ENCODE peak calls at places on chromosomes 7 and 10, in eight cellular contexts. N is fibroblast of lung; E is esophagus squamous epithelium; M is heart right ventricle; U is adrenal gland; L is IMR-90; C is BJ; H is CD8-positive, alpha-beta memory T cell. Q is an unnamed sample.

GRCh38 chr7:151616443-151617213 is 96.9 kb upstream of the RHEB start:
- DNase-seq in N (no peak), E (no peak), M (no peak), U (no peak), L (no peak), C (no peak), H (no peak), Q (no peak)

GRCh38 chr7:158808126-158808525 is 21.2 kb downstream of the ESYT2 start:
- DNase-seq in N (no peak), E (no peak), M (no peak), U (no peak), L (no peak), C (no peak), H (no peak), Q (no peak)

GRCh38 chr10:33262871-33263270 is 71.6 kb downstream of the NRP1 start:
- DNase-seq in N (no peak), E (no peak), M (no peak), U (no peak), L (no peak), C (no peak), H (no peak), Q (no peak)

GRCh38 chr10:4656576-4657194 is 169.3 kb upstream of the AKR1E2 start:
- DNase-seq in N (peak), E (no peak), M (peak), U (peak), L (peak), C (no peak), H (peak), Q (no peak)

GRCh38 chr7:2478800-2479199 is 2.6 kb upstream of the GRIFIN start:
- DNase-seq in N (no peak), E (no peak), M (no peak), U (no peak), L (no peak), C (no peak), H (no peak), Q (no peak)

GRCh38 chr7:4108951-4109350 is 573.1 kb upstream of the FOXK1 start:
- DNase-seq in N (no peak), E (no peak), M (no peak), U (no peak), L (no peak), C (no peak), H (no peak), Q (no peak)

GRCh38 chr7:142320883-142321282 is 63.0 kb upstream of the PRSS58 start:
- DNase-seq in N (no peak), E (no peak), M (no peak), U (no peak), L (no peak), C (no peak), H (no peak), Q (no peak)

GRCh38 chr7:157527686-157528085 is 190.9 kb downstream of the DNAJB6 start:
- DNase-seq in N (no peak), E (no peak), M (no peak), U (no peak), L (no peak), C (no peak), H (no peak), Q (no peak)

GRCh38 chr10:114173680-114174461 is at the start of gene CCDC186:
- DNase-seq in N (peak), E (peak), M (peak), U (peak), L (peak), C (no peak), H (peak), Q (peak)

GRCh38 chr7:105838273-105839141 is 37.9 kb downstream of the ATXN7L1 start:
- DNase-seq in N (peak), E (no peak), M (no peak), U (peak), L (peak), C (no peak), H (no peak), Q (no peak)

GRCh38 chr7:27167170-27167505 is 1.8 kb upstream of the HOXA9 start:
- DNase-seq in N (no peak), E (no peak), M (no peak), U (no peak), L (no peak), C (no peak), H (no peak), Q (no peak)

GRCh38 chr10:89458289-89458688 is 43.9 kb downstream of the IFIT5 start:
- DNase-seq in N (peak), E (no peak), M (no peak), U (no peak), L (peak), C (peak), H (no peak), Q (no peak)

GRCh38 chr10:822661-823367 is 108.7 kb downstream of the LARP4B start:
- DNase-seq in N (no peak), E (no peak), M (no peak), U (no peak), L (no peak), C (no peak), H (no peak), Q (no peak)

GRCh38 chr7:1494866-1495563 is 9.2 kb downstream of the INTS1 start:
- DNase-seq in N (no peak), E (no peak), M (no peak), U (no peak), L (no peak), C (no peak), H (no peak), Q (no peak)

DNA sequence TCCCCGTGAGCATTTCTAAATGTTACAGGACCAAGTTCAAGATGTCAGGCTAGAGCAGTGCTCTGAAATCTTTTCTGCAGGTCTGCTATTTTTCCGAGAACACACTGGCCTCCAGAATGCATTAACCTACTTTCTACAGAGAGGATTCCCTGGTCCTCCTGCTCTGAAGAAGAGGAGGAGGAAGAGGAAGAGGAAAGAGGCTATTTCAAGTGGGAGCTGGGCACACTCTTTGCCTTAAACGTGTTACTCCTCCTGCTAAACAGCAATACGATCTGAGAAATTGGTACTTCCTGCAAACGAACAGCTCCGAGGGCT is 157.4 kb downstream of the FRMD4A start:
- DNase-seq in N (peak), E (no peak), M (no peak), U (no peak), L (peak), C (no peak), H (peak), Q (no peak)
- H3K4me3 ChIP-seq in N (peak), E (peak), M (peak), U (no peak), L (peak), C (peak), H (peak), Q (peak)

GRCh38 chr10:107553470-107553869 is 389.0 kb upstream of the SORCS1 start:
- DNase-seq in N (peak), E (no peak), M (no peak), U (no peak), L (peak), C (peak), H (no peak), Q (peak)
- H3K4me3 ChIP-seq in N (no peak), E (no peak), M (no peak), U (no peak), L (no peak), C (no peak), H (no peak), Q (no peak)

DNA sequence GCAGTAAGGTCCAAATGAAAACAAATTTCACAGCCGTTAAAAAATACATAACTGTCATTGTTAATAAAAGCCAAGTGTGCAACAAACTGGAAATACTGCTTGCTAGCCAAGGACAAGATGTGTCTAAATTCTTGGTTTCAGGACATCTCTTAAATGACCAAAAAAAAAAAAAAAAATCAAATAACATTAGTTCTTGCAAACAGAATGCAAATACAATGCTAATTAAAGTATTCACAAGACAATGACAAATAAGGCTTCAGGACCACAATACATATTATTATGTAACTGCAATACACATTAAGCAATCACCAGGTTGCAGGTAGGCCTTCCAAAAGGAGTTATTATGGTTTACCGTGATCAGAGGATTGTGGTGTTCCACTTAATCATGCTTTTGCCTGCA is 3.6 kb downstream of the ARHGAP21 start:
- DNase-seq in N (no peak), E (no peak), M (no peak), U (no peak), L (no peak), C (no peak), H (no peak), Q (no peak)
- H3K4me3 ChIP-seq in N (peak), E (peak), M (peak), U (no peak), L (peak), C (peak), H (no peak), Q (peak)

GRCh38 chr10:129361676-129362376 is 105.2 kb upstream of the MGMT start:
- DNase-seq in N (no peak), E (no peak), M (no peak), U (no peak), L (no peak), C (no peak), H (no peak), Q (no peak)

GRCh38 chr10:129369566-129369965 is 97.5 kb upstream of the MGMT start:
- DNase-seq in N (no peak), E (no peak), M (no peak), U (no peak), L (no peak), C (no peak), H (no peak), Q (no peak)

GRCh38 chr10:129365767-129366400 is 101.2 kb upstream of the MGMT start:
- DNase-seq in N (no peak), E (no peak), M (no peak), U (no peak), L (no peak), C (no peak), H (no peak), Q (no peak)

GRCh38 chr10:129360046-129360445 is 107.0 kb upstream of the MGMT start:
- DNase-seq in N (no peak), E (no peak), M (no peak), U (no peak), L (no peak), C (no peak), H (no peak), Q (no peak)

DNA sequence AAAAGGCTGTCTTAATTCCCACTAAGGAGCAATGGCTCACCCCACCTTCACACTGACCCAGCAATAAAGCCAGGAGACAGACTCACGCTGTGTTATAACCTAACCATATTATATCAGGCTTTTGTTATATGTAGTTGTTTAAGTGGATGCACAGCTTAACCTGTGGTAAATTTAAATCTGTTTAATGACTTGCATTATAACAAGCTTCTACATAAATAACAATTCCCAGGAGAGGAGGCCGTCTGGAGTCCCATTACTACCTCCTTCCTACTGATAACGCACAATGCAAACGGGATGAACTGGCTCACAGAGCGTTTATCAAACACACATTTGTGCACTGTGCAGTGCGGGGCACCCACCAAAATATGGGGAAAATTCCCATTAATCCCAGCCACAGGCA is 102.1 kb upstream of the MGMT start:
- DNase-seq in N (no peak), E (no peak), M (no peak), U (no peak), L (no peak), C (no peak), H (no peak), Q (no peak)
- H3K4me3 ChIP-seq in N (no peak), E (no peak), M (no peak), U (no peak), L (no peak), C (no peak), H (no peak), Q (no peak)

GRCh38 chr7:100177040-100178001 is at the start of the genes GPC2 and STAG3:
- DNase-seq in N (peak), E (peak), M (peak), U (peak), L (peak), C (peak), H (peak), Q (peak)

GRCh38 chr7:100175296-100175935 is 1.8 kb downstream of the GPC2 start:
- DNase-seq in N (no peak), E (no peak), M (no peak), U (no peak), L (no peak), C (no peak), H (no peak), Q (no peak)

GRCh38 chr7:100174582-100174981 is 2.6 kb downstream of the GPC2 start:
- DNase-seq in N (no peak), E (no peak), M (no peak), U (no peak), L (no peak), C (no peak), H (no peak), Q (no peak)

GRCh38 chr7:100173806-100174495 is 3.2 kb downstream of the GPC2 start:
- DNase-seq in N (no peak), E (no peak), M (no peak), U (no peak), L (no peak), C (no peak), H (no peak), Q (no peak)

DNA sequence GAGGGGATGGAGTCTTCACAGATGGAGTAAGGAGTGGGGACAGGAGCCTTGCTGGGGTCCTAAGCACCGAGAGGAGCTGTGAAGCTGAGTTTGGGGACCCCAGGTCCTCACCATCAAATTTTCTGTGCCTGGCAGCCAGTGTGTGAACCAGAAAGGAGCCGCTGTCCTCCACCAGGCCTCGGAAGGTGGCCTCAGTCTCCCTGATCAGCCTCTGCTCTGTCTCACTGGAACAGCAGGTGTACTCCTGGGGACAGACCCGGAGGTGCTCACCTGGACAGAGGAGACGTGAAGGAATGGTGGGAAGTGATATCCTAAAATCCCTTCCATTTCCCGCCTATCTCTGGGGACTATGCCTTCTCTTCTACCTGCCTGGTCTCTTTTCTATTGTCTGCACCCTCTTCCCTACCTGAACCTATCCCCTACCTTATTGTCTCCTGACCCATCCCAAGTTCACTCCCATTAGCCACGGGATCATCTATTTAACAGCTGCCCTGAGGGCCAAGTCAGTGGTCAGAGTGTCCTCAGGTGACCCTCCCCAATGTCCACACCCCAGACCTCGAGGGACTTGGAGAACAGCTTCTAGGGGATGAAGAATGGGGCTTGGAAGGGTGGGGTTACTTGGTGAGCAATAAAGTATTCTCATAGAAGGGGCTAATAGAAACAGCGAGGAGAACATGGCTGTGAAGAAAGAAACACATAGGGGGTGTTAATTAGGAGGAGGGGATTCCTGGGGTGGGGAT is 915 bp downstream of the GPC2 start:
- DNase-seq in N (no peak), E (no peak), M (no peak), U (no peak), L (no peak), C (no peak), H (no peak), Q (no peak)
- H3K4me3 ChIP-seq in N (peak), E (no peak), M (peak), U (no peak), L (peak), C (peak), H (no peak), Q (peak)

GRCh38 chr7:73648593-73649332 is 18.9 kb upstream of the VPS37D start:
- DNase-seq in N (no peak), E (no peak), M (no peak), U (no peak), L (no peak), C (no peak), H (no peak), Q (no peak)

GRCh38 chr7:73646785-73647724 is 20.6 kb upstream of the VPS37D start:
- DNase-seq in N (no peak), E (no peak), M (no peak), U (no peak), L (no peak), C (no peak), H (no peak), Q (no peak)

GRCh38 chr7:73647725-73648592 is 19.7 kb upstream of the VPS37D start:
- DNase-seq in N (no peak), E (no peak), M (no peak), U (peak), L (no peak), C (no peak), H (no peak), Q (no peak)

GRCh38 chr7:73650524-73650923 is 17.1 kb upstream of the VPS37D start:
- DNase-seq in N (no peak), E (no peak), M (no peak), U (no peak), L (no peak), C (no peak), H (no peak), Q (no peak)

GRCh38 chr7:73652541-73652949 is 15.1 kb upstream of the VPS37D start:
- DNase-seq in N (no peak), E (no peak), M (no peak), U (no peak), L (no peak), C (no peak), H (no peak), Q (no peak)
- H3K4me3 ChIP-seq in N (no peak), E (no peak), M (no peak), U (no peak), L (no peak), C (no peak), H (no peak), Q (no peak)

Q was measured in skeletal muscle cell.